ENCODE peak calls at places on chromosomes 5 and 9, in four cellular contexts. B, J, T and U are unnamed samples. For H3K36me3, the result is how much of the 10 kb centered on the place peaks cover.

GRCh38 chr5:10904862-10905432 is 143.9 kb upstream of the DAP start:
- DNase-seq in B (no peak), J (no peak), T (no peak), U (no peak)

GRCh38 chr5:94024625-94025024 is 283.2 kb upstream of the POU5F2 start:
- DNase-seq in B (no peak), J (no peak), T (no peak), U (no peak)

GRCh38 chr5:74403771-74404170 is 236.8 kb downstream of the ENC1 start:
- DNase-seq in B (no peak), J (no peak), T (no peak), U (no peak)

GRCh38 chr5:76325326-76325725 is 77.8 kb upstream of the IQGAP2 start:
- DNase-seq in B (no peak), J (no peak), T (no peak), U (no peak)

GRCh38 chr9:124040935-124041816 is 29.6 kb downstream of the LHX2 start:
- DNase-seq in B (peak), J (no peak), T (peak), U (no peak)

GRCh38 chr5:57889558-57889957 is 406.9 kb upstream of the ACTBL2 start:
- DNase-seq in B (peak), J (peak), T (no peak), U (peak)

GRCh38 chr9:126157826-126158431 is 168.7 kb upstream of the MVB12B start:
- DNase-seq in B (no peak), J (no peak), T (no peak), U (no peak)

GRCh38 chr9:113011911-113012381 is at the start of gene ZNF883:
- DNase-seq in B (peak), J (peak), T (no peak), U (peak)

GRCh38 chr9:130770679-130771442 is 64.2 kb upstream of the ABL1 start:
- DNase-seq in B (peak), J (peak), T (no peak), U (no peak)

GRCh38 chr5:179786861-179787260 is 6.9 kb upstream of the LTC4S start:
- DNase-seq in B (no peak), J (no peak), T (no peak), U (no peak)

GRCh38 chr5:1511651-1512540 is 11.9 kb downstream of the LPCAT1 start:
- DNase-seq in B (peak), J (no peak), T (peak), U (no peak)
- H3K36me3 ChIP-seq in B (under half), J (under half), T (under half), U (under half)

GRCh38 chr9:134271338-134272301 is 54.6 kb upstream of the RXRA start:
- DNase-seq in B (no peak), J (no peak), T (no peak), U (no peak)
- H3K4me3 ChIP-seq in B (no peak), J (no peak), T (no peak), U (no peak)

GRCh38 chr5:115291397-115291796 is 5.1 kb downstream of the CCDC112 start:
- DNase-seq in B (no peak), J (no peak), T (no peak), U (no peak)
- H3K36me3 ChIP-seq in B (under half), J (under half), T (under half), U (under half)

DNA sequence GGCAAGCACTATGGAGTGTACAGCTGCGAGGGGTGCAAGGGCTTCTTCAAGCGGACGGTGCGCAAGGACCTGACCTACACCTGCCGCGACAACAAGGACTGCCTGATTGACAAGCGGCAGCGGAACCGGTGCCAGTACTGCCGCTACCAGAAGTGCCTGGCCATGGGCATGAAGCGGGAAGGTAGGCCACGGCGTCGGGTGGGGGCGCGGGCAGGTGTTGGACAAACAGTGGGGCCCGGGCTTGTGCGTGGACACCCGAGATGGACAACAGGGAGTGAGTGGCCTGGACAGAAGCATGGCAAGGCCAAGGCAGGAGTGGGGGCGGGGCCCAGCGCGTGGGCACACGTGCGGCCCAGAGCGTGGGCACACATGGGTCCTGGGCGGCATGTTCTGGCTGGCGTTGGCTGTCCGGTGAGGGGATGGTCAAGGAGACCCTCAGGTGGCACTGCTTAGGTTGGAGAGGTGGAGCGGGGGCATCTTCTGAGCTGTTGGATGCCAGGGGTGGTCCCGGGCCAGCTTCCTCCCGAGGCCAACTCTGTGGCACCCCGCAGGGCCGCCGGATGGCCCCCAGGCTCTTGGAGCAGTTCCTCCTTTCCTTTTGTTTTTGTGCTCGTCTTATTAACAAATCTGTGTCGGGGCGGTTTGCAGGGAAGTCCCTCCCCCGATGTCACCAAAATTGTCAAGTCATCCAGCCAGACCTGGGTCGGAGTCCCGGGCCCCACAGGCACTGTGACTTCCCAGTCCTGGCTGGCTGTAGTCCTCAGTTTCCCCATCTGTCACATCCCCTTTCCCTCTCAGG is 82.9 kb downstream of the RXRA start:
- DNase-seq in B (no peak), J (no peak), T (peak), U (no peak)
- H3K4me3 ChIP-seq in B (no peak), J (no peak), T (no peak), U (no peak)

DNA sequence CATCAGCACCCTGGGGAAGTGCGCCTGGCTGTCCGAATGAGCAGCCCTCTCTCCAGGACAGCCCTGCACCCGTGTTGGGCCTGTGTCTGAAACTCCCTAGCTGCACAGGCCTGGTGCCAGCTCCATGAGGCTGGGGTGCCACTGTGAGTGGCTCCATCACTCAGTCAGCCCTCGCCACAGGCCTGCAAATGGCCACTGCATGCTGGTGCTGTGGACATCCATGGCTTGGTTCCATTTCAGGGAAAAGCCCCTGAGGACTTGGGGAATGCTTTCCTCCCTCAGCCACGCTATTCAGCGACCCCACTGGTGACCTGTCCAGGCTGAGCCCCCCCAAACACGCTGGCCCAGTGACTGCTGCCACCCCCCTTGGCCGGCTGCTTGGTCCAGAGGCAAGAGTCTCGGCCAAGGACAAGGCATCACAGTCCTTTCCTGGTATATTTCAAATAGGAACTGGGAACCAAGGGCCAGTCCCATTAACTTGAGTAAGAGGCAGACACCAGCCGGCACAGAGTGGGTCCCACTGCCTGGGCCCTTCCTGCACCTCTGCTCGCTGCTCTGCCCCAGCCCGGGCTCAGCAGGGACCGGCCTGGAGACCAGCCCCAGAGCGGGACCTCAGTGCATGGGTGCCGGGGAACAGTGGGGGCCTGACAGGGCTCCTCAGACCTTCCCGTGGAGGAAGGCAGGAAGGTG is 181.3 kb downstream of the AUH start:
- DNase-seq in B (no peak), J (no peak), T (no peak), U (no peak)
- H3K36me3 ChIP-seq in B (under half), J (under half), T (under half), U (under half)

GRCh38 chr5:137888489-137888874 is 775 bp upstream of the PKD2L2 start:
- DNase-seq in B (peak), J (no peak), T (no peak), U (no peak)
- H3K4me3 ChIP-seq in B (peak), J (peak), T (peak), U (peak)

DNA sequence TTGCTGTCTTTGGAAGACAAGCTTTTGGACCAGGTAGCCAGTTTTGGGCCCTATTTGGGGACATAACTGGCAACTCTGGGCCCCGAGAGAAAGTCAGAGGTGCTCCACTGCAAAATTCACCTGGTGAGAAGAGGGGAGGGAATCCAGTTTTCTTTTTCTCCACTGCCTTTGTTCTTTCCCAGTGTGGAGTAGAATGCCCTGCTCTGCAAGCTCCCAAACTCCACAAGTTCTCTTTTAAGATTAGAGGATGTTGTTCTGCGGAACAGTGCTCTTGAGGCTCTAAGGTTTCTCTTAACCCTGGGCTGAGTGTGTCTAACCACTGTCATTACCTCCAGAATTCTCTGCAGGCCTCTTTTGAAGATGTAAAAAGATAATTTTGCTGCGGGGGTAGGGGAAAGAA is 25.3 kb downstream of the MACIR start:
- DNase-seq in B (no peak), J (no peak), T (no peak), U (no peak)
- H3K36me3 ChIP-seq in B (under half), J (under half), T (under half), U (under half)

GRCh38 chr5:155872801-155873200 is 454.2 kb upstream of the SGCD start:
- DNase-seq in B (peak), J (no peak), T (no peak), U (no peak)

GRCh38 chr5:155867531-155868088 is 459.4 kb upstream of the SGCD start:
- DNase-seq in B (peak), J (no peak), T (no peak), U (no peak)

GRCh38 chr5:155870636-155871035 is 456.3 kb upstream of the SGCD start:
- DNase-seq in B (no peak), J (no peak), T (no peak), U (no peak)

GRCh38 chr5:155871623-155872022 is 455.3 kb upstream of the SGCD start:
- DNase-seq in B (no peak), J (no peak), T (no peak), U (no peak)
- H3K4me3 ChIP-seq in B (no peak), J (no peak), T (no peak), U (no peak)

DNA sequence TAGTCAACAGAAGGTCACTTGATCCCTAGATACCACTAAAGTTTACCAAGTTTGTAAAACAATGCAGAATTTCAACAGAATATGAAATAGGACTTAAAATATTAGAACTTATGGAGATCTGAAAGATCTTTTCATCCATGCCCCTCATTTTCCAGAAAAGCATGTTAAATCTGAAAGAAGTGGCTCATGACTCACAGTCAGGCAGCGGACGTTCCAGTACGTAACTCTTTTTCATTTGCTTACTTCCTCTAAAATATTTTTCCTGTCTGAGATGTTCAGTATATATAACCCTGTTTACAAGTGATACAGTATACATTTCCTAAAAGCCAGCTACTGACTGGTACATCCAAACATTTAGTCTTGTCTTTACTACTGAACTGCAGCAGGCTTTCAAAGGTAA is 22.3 kb downstream of the FBXW2 start:
- DNase-seq in B (no peak), J (no peak), T (no peak), U (no peak)
- H3K36me3 ChIP-seq in B (under half), J (under half), T (half or more), U (under half)